ENCODE peak calls at places on chromosomes 13 and 19, in eight cellular contexts. C is GM10248, X is fibroblast of the conjunctiva, B is GM12865, A is activated gamma-delta T cell, G is mesenchymal stem cell, L is NT2/D1, N is GM04504. P is an unnamed sample.

GRCh38 chr13:77143325-77143907 is 116.5 kb upstream of the FBXL3 start:
- DNase-seq in C (no peak), B (no peak), L (no peak), G (peak; percentile 7), N (no peak), A (no peak), X (no peak), P (no peak)

GRCh38 chr19:4379383-4380253 is 20.7 kb downstream of the SH3GL1 start:
- DNase-seq in A (no peak), X (no peak), B (peak; percentile 72), L (no peak), G (no peak), C (peak; percentile 60), N (no peak), P (no peak)

GRCh38 chr19:3366104-3366760 is at the start of gene NFIC:
- DNase-seq in B (peak; percentile 72), X (peak; percentile 82), A (no peak), C (peak; percentile 71), G (peak; percentile 90), L (no peak), N (peak; percentile 48), P (no peak)

GRCh38 chr19:1590641-1591397 is 1.8 kb downstream of the MBD3 start:
- DNase-seq in A (no peak), C (peak; percentile 70), L (no peak), X (no peak), G (peak; percentile 40), B (peak; percentile 67), N (no peak), P (no peak)

GRCh38 chr13:34816118-34816517 is 126.0 kb upstream of the NBEA start:
- DNase-seq in N (no peak), X (no peak), L (peak; percentile 39), A (no peak), G (no peak), C (no peak), B (no peak), P (peak; percentile 21)

GRCh38 chr13:50636007-50636704 is 207.3 kb downstream of the DLEU7 start:
- DNase-seq in B (peak; percentile 37), G (no peak), L (peak; percentile 58), X (no peak), A (no peak), N (no peak), C (peak; percentile 64), P (peak; percentile 57)

GRCh38 chr13:21322988-21323387 is 136.1 kb downstream of the ZDHHC20 start:
- DNase-seq in G (no peak), L (no peak), N (no peak), C (no peak), A (no peak), X (no peak), B (no peak), P (no peak)

GRCh38 chr19:50005428-50005827 is 19.7 kb downstream of the VRK3 start:
- DNase-seq in A (no peak), X (no peak), L (no peak), C (no peak), N (no peak), B (peak; percentile 57), G (no peak), P (no peak)

GRCh38 chr19:35562336-35562735 is 1.1 kb downstream of the ATP4A start:
- DNase-seq in N (no peak), A (no peak), X (no peak), B (no peak), C (no peak), G (no peak), L (no peak), P (no peak)

GRCh38 chr19:49869009-49869483 is 1.7 kb upstream of the PNKP start:
- DNase-seq in C (no peak), B (no peak), L (no peak), A (no peak), G (no peak), X (no peak), N (no peak), P (peak; percentile 91)

GRCh38 chr13:74270018-74270417 is 135.8 kb upstream of the KLF12 start:
- DNase-seq in A (no peak), X (no peak), N (no peak), G (no peak), C (no peak), B (no peak), L (no peak), P (no peak)

GRCh38 chr19:50478901-50479715 is 2.5 kb upstream of the GARIN5A start:
- DNase-seq in B (peak; percentile 20), X (no peak), L (peak; percentile 40), N (no peak), A (no peak), C (no peak), G (peak; percentile 27), P (no peak)